ENCODE peak calls at places on chromosome 1, in six cellular contexts. V, R, P, J, A and G are unnamed samples.
A peak's percentile ranks its signal among the peaks of the same experiment; 100 is the strongest.

GRCh38 chr1:63813829-63814277 is 40.0 kb downstream of the ROR1 start:
- DNase-seq in R (peak; percentile 53), J (no peak), V (no peak), P (no peak), A (no peak), G (no peak)

GRCh38 chr1:228835456-228835855 is 100.2 kb downstream of the RHOU start:
- DNase-seq in J (no peak), A (no peak), V (no peak), R (no peak), P (no peak), G (no peak)

GRCh38 chr1:201266774-201267173 is 16.5 kb upstream of the PKP1 start:
- DNase-seq in A (no peak), P (no peak), R (no peak), V (no peak), J (no peak), G (peak; percentile 73)

GRCh38 chr1:93623436-93623835 is 58.2 kb downstream of the BCAR3 start:
- DNase-seq in A (no peak), P (no peak), J (no peak), V (no peak), R (no peak), G (no peak)

GRCh38 chr1:21100496-21100895 is 76.2 kb downstream of the EIF4G3 start:
- DNase-seq in P (no peak), R (peak; percentile 75), V (no peak), J (no peak), A (no peak), G (peak; percentile 69)

GRCh38 chr1:116504308-116505156 is 66.3 kb downstream of the CD58 start:
- DNase-seq in J (peak; percentile 74), R (no peak), V (peak; percentile 85), A (peak; percentile 82), P (no peak), G (no peak)

GRCh38 chr1:200154069-200154767 is 126.7 kb downstream of the NR5A2 start:
- DNase-seq in V (no peak), J (peak; percentile 55), A (peak; percentile 21), P (no peak), R (peak; percentile 94), G (peak; percentile 87)

GRCh38 chr1:84619383-84620093 is 45.3 kb upstream of the CTBS start:
- DNase-seq in V (no peak), J (peak; percentile 41), P (no peak), A (no peak), R (peak; percentile 87), G (peak; percentile 40)

GRCh38 chr1:119895102-119895501 is 1.2 kb downstream of the ADAM30 start:
- DNase-seq in A (no peak), J (no peak), P (no peak), V (no peak), R (no peak), G (no peak)

GRCh38 chr1:190949932-190950331 is 472.3 kb upstream of the BRINP3 start:
- DNase-seq in V (no peak), J (no peak), R (no peak), A (no peak), P (no peak), G (no peak)

GRCh38 chr1:92095868-92096267 is 15.7 kb downstream of the BTBD8 start:
- DNase-seq in J (no peak), V (no peak), A (no peak), R (no peak), P (no peak), G (no peak)

GRCh38 chr1:39391741-39392679 is 99.4 kb upstream of the BMP8A start:
- DNase-seq in A (no peak), V (no peak), P (no peak), J (no peak), R (peak; percentile 93), G (peak; percentile 91)

GRCh38 chr1:229128209-229128608 is 142.7 kb upstream of the RAB4A start:
- DNase-seq in J (no peak), A (no peak), V (no peak), P (no peak), R (no peak), G (no peak)

GRCh38 chr1:8985915-8986813 is 40.1 kb downstream of the SLC2A7 start:
- DNase-seq in R (peak; percentile 98), V (peak; percentile 93), J (no peak), A (no peak), P (no peak), G (peak; percentile 98)

GRCh38 chr1:210850556-210850955 is 283.4 kb downstream of the KCNH1 start:
- DNase-seq in J (no peak), R (no peak), P (no peak), A (no peak), V (no peak), G (no peak)

GRCh38 chr1:43836267-43836951 is 97.2 kb upstream of the ARTN start:
- DNase-seq in P (peak; percentile 91), V (peak; percentile 74), A (peak; percentile 15), J (peak; percentile 46), R (no peak), G (peak; percentile 32)

GRCh38 chr1:71717186-71717585 is 565.2 kb downstream of the NEGR1 start:
- DNase-seq in J (no peak), A (no peak), R (no peak), V (no peak), P (no peak), G (no peak)

GRCh38 chr1:47558601-47559593 is 121.1 kb downstream of the FOXD2 start:
- DNase-seq in A (no peak), V (no peak), P (peak; percentile 45), J (no peak), R (peak; percentile 34), G (peak; percentile 45)

GRCh38 chr1:85224734-85225623 is 24.2 kb upstream of the SYDE2 start:
- DNase-seq in V (no peak), J (no peak), R (no peak), P (peak; percentile 97), A (no peak), G (no peak)

GRCh38 chr1:150464422-150464826 is 22.8 kb upstream of the TARS2 start:
- DNase-seq in P (peak; percentile 55), V (no peak), A (peak; percentile 23), J (peak; percentile 73), R (peak; percentile 71), G (peak; percentile 71)

GRCh38 chr1:92960395-92961130 is 699 bp downstream of the DIPK1A start:
- DNase-seq in A (no peak), J (peak; percentile 63), P (peak; percentile 42), V (peak; percentile 84), R (peak; percentile 75), G (peak; percentile 71)

GRCh38 chr1:77832889-77833288 is 53.4 kb downstream of the MIGA1 start:
- DNase-seq in V (no peak), A (no peak), R (peak; percentile 90), P (peak; percentile 46), J (no peak), G (peak; percentile 94)

GRCh38 chr1:47978486-47978885 is 18.7 kb downstream of the TRABD2B start:
- DNase-seq in V (no peak), J (no peak), P (no peak), A (no peak), R (no peak), G (no peak)

GRCh38 chr1:191371626-191372025 is 786.6 kb upstream of the RGS18 start:
- DNase-seq in P (no peak), R (no peak), A (no peak), V (no peak), J (no peak), G (no peak)

GRCh38 chr1:203148127-203148526 is 20.6 kb downstream of the ADORA1 start:
- DNase-seq in V (no peak), J (no peak), P (no peak), R (no peak), A (no peak), G (no peak)

GRCh38 chr1:21931171-21932093 is 5.7 kb downstream of the HSPG2 start:
- DNase-seq in J (no peak), A (no peak), R (peak; percentile 70), P (no peak), V (peak; percentile 93), G (peak; percentile 72)

GRCh38 chr1:47963568-47963973 is 33.6 kb downstream of the TRABD2B start:
- DNase-seq in P (no peak), A (no peak), V (peak; percentile 88), J (no peak), R (no peak), G (no peak)

GRCh38 chr1:44655609-44656008 is 18.7 kb downstream of the TMEM53 start:
- DNase-seq in J (no peak), V (no peak), R (peak; percentile 26), P (no peak), A (no peak), G (peak; percentile 12)